ENCODE peak calls at places on chromosomes 7 and 10, in eight cellular contexts. Y is T-helper 2 cell; I is A549; J is effector memory CD4-positive, alpha-beta T cell; T is left colon; R is NCI-H2081; G is HTR-8/SVneo; P is activated CD8-positive, alpha-beta memory T cell treated with anti-CD3 and anti-CD28 coated beads for 24 hours. X is an unnamed sample.

GRCh38 chr10:46525177-46525823 is 31.2 kb downstream of the GPRIN2 start:
- DNase-seq in I (peak), G (peak), R (no peak), T (peak), Y (peak), P (no peak), J (no peak), X (no peak)

GRCh38 chr7:71507665-71508064 is 375.7 kb downstream of the GALNT17 start:
- DNase-seq in G (no peak), J (no peak), P (no peak), Y (no peak), I (no peak), R (no peak), T (no peak), X (no peak)

GRCh38 chr7:129644634-129645230 is 33.2 kb downstream of the NRF1 start:
- DNase-seq in J (no peak), I (no peak), G (peak), P (no peak), Y (no peak), R (peak), T (no peak), X (no peak)

GRCh38 chr10:24196426-24197039 is 12.4 kb upstream of the KIAA1217 start:
- DNase-seq in P (peak), J (peak), Y (peak), G (peak), I (peak), R (peak), T (peak), X (peak)

GRCh38 chr10:1368772-1369171 is 312.6 kb downstream of the WDR37 start:
- DNase-seq in I (peak), J (peak), Y (peak), T (peak), G (peak), P (peak), R (no peak), X (peak)

GRCh38 chr10:23326541-23327307 is 17.9 kb downstream of the C10orf67 start:
- DNase-seq in J (no peak), R (no peak), P (no peak), I (no peak), Y (no peak), G (no peak), T (no peak), X (no peak)

GRCh38 chr10:43607199-43607573 is 948 bp downstream of the ZNF485 start:
- DNase-seq in J (no peak), Y (no peak), I (no peak), T (no peak), G (no peak), R (no peak), P (no peak), X (no peak)

GRCh38 chr10:24207781-24208611 is 942 bp upstream of the KIAA1217 start:
- DNase-seq in I (no peak), G (no peak), R (no peak), T (peak), J (no peak), P (no peak), Y (no peak), X (no peak)

X was measured in type B pancreatic cell.